ENCODE peak calls at places on chromosome X, in four cellular contexts. E is H1, N is HepG2, D is HCT116. S is an unnamed sample.

GRCh38 chrX:2497961-2498780 is 2.6 kb downstream of the DHRSX start:
- DNase-seq in E (no peak), N (peak), D (no peak), S (no peak)

GRCh38 chrX:40468033-40468979 is 112.5 kb upstream of the ATP6AP2 start:
- DNase-seq in E (no peak), N (peak), D (peak), S (peak)

GRCh38 chrX:10231461-10231860 is 74.7 kb downstream of the CLCN4 start:
- DNase-seq in E (no peak), N (no peak), D (no peak), S (no peak)

GRCh38 chrX:149512225-149512885 is 7.2 kb upstream of the IDS start:
- DNase-seq in E (no peak), N (peak), D (no peak), S (peak)

GRCh38 chrX:119654112-119654531 is 38.8 kb downstream of the SEPTIN6 start:
- DNase-seq in E (no peak), N (no peak), D (no peak), S (no peak)

GRCh38 chrX:154437971-154438893 is 1.3 kb downstream of the GDI1 start:
- DNase-seq in E (no peak), N (no peak), D (no peak), S (no peak)

GRCh38 chrX:23888887-23889501 is 18.7 kb downstream of the APOO start:
- DNase-seq in E (no peak), N (no peak), D (no peak), S (no peak)

GRCh38 chrX:41482153-41482850 is 35.2 kb downstream of the NYX start:
- DNase-seq in E (no peak), N (peak), D (no peak), S (no peak)

GRCh38 chrX:11665144-11666040 is at the start of gene ARHGAP6:
- DNase-seq in E (no peak), N (no peak), D (no peak), S (no peak)

GRCh38 chrX:134237363-134237702 is 351 bp downstream of the CCDC160 start:
- DNase-seq in E (no peak), N (no peak), D (no peak), S (no peak)

GRCh38 chrX:39903937-39904336 is 193.8 kb downstream of the BCOR start:
- DNase-seq in E (no peak), N (no peak), D (no peak), S (no peak)

GRCh38 chrX:2592279-2592678 is 91.5 kb upstream of the DHRSX start:
- DNase-seq in E (no peak), N (no peak), D (no peak), S (no peak)

GRCh38 chrX:44872319-44872816 is 620 bp upstream of the KDM6A start:
- DNase-seq in E (no peak), N (no peak), D (no peak), S (peak)

GRCh38 chrX:119757979-119758681 is at the start of gene SOWAHD:
- DNase-seq in E (no peak), N (peak), D (no peak), S (peak)

GRCh38 chrX:119040432-119040831 is 32.4 kb upstream of the CT47C1 start:
- DNase-seq in E (no peak), N (no peak), D (no peak), S (no peak)

GRCh38 chrX:28639502-28639901 is 52.3 kb downstream of the IL1RAPL1 start:
- DNase-seq in E (no peak), N (no peak), D (peak), S (no peak)

GRCh38 chrX:12245650-12246645 is 107.7 kb downstream of the FRMPD4 start:
- DNase-seq in E (no peak), N (no peak), D (no peak), S (no peak)

GRCh38 chrX:9341305-9342201 is 123.3 kb upstream of the TBL1X start:
- DNase-seq in E (no peak), N (no peak), D (no peak), S (peak)

GRCh38 chrX:13334491-13334890 is 14.6 kb upstream of the ATXN3L start:
- DNase-seq in E (no peak), N (no peak), D (no peak), S (no peak)

GRCh38 chrX:78321809-78322208 is 5.6 kb downstream of the CYSLTR1 start:
- DNase-seq in E (no peak), N (no peak), D (no peak), S (no peak)

GRCh38 chrX:10486373-10486772 is 134.0 kb downstream of the MID1 start:
- DNase-seq in E (no peak), N (no peak), D (no peak), S (no peak)

GRCh38 chrX:16882188-16882587 is 12.0 kb upstream of the RBBP7 start:
- DNase-seq in E (no peak), N (no peak), D (no peak), S (peak)
- TF ChIP-seq FOSL1 in E (no peak), N (no peak), D (no peak), S (no peak)

DNA sequence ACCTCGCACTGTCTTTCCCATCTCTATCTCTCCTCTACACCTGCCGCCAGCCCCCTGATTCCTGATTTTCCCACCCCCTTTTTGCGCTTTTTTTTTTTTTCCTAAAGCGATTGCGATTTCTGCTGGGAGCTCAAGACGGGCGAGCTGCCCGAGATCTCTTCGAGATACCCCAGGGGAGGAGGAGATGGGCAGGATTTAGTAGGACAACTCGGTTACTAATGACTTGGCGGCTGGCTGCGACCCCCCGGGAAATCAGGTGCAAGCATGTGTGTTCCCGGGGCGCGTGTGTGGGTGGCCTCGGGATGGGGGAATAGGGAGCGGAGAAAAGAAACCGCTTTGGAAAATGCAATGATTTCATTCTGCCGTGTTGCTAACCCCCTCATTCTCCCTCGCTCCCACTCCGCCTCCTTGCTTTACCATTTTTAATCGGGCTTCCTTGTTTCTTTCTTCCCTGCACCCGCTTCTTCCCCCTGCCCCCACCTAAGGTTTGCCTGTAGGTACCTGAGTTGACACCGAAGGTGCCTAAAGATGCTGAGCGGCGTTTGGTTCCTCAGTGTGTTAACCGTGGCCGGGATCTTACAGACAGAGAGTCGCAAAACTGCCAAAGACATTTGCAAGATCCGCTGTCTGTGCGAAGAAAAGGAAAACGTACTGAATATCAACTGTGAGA is 4.4 kb downstream of the SLITRK2 start:
- DNase-seq in E (no peak), N (no peak), D (no peak), S (no peak)
- TF ChIP-seq FOSL1 in E (no peak), N (no peak), D (no peak), S (no peak)

GRCh38 chrX:76026292-76026691 is 146.6 kb upstream of the PBDC1 start:
- DNase-seq in E (no peak), N (no peak), D (no peak), S (no peak)
- TF ChIP-seq FOSL1 in E (no peak), N (no peak), D (no peak), S (no peak)

DNA sequence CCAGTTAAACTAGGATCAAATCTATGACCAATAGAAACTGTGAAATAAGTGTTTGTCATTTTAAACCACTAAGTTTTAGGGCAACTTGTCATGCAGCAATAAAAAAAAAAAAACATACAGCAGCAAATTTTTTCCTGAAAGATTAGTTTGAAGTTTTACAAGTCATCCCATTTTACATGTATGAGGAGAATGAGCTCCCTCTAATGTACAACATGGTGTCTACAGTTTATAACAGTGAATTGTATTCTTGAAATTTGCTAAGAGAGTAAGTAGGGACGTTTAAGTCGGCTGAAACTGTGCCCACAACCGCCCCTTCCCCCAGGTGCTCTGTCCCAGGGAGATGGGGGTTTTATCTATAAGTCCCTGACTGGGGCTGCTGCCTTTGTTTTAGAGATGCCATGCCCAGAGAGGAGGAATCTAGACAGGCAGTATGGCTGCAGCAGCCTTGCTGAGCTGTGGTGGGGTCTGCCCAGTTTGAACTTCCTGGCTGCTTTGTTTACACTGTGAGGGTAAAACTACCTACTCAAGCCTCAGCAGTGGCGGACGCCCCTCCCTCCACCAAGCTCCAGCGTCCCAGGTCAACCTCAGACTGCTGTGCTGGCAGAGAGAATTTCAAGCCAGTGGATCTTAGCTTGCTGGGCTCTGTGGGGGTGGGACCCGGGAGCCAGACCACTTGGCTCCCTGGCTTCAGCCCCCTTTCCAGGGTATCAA is 499.3 kb upstream of the CT83 start:
- DNase-seq in E (no peak), N (peak), D (no peak), S (no peak)
- TF ChIP-seq FOSL1 in E (no peak), N (no peak), D (no peak), S (no peak)

S was measured in K562.